ENCODE peak calls at places on chromosomes 6 and 20, in seven cellular contexts. T is CD4-positive, alpha-beta T cell; Y is activated T-cell treated with anti-CD3 and anti-CD28 coated beads for 24 hours; R is central memory CD8-positive, alpha-beta T cell; P is effector memory CD8-positive, alpha-beta T cell; J is LHCN-M2; U is HuH-7. F is an unnamed sample.

GRCh38 chr6:49030621-49031020 is 432.4 kb downstream of the MMUT start:
- DNase-seq in T (no peak), Y (no peak), R (no peak), P (no peak), J (peak; percentile 45), U (no peak), F (no peak)

GRCh38 chr6:113875470-113875869 is 18.3 kb downstream of the MARCKS start:
- DNase-seq in T (no peak), Y (no peak), R (no peak), P (no peak), J (peak; percentile 57), U (no peak), F (no peak)

GRCh38 chr20:23268792-23269354 is 81.7 kb upstream of the NXT1 start:
- DNase-seq in T (no peak), Y (no peak), R (no peak), P (no peak), J (peak; percentile 9), U (no peak), F (no peak)

GRCh38 chr20:38703526-38703925 is 20.8 kb upstream of the SLC32A1 start:
- DNase-seq in T (no peak), Y (no peak), R (no peak), P (no peak), J (no peak), U (no peak), F (no peak)

GRCh38 chr6:134436950-134437349 is 119.0 kb upstream of the SGK1 start:
- DNase-seq in T (no peak), Y (no peak), R (no peak), P (no peak), J (peak; percentile 23), U (no peak), F (no peak)

GRCh38 chr6:52162940-52163908 is 23.0 kb upstream of the IL17A start:
- DNase-seq in T (no peak), Y (no peak), R (no peak), P (peak; percentile 10), J (peak; percentile 44), U (peak; percentile 13), F (no peak)

GRCh38 chr20:44504402-44505309 is 17.2 kb downstream of the SERINC3 start:
- DNase-seq in T (no peak), Y (no peak), R (no peak), P (no peak), J (no peak), U (no peak), F (no peak)

GRCh38 chr6:36684447-36684812 is 5.9 kb downstream of the CDKN1A start:
- DNase-seq in T (no peak), Y (no peak), R (no peak), P (no peak), J (no peak), U (no peak), F (no peak)

GRCh38 chr6:88168362-88168761 is 2.2 kb upstream of the CNR1 start:
- DNase-seq in T (no peak), Y (no peak), R (no peak), P (no peak), J (no peak), U (peak; percentile 30), F (no peak)

GRCh38 chr6:167570460-167571400 is 245.8 kb downstream of the TTLL2 start:
- DNase-seq in T (no peak), Y (no peak), R (no peak), P (no peak), J (no peak), U (no peak), F (no peak)

GRCh38 chr20:15042723-15043122 is 705.3 kb upstream of the FLRT3 start:
- DNase-seq in T (no peak), Y (no peak), R (no peak), P (no peak), J (no peak), U (no peak), F (no peak)

GRCh38 chr20:35508493-35509218 is 20.8 kb downstream of the C20orf173 start:
- DNase-seq in T (no peak), Y (no peak), R (no peak), P (no peak), J (no peak), U (no peak), F (no peak)

GRCh38 chr20:4180355-4180754 is 165.0 kb upstream of the RNF24 start:
- DNase-seq in T (no peak), Y (no peak), R (no peak), P (no peak), J (no peak), U (no peak), F (no peak)

GRCh38 chr20:21559305-21559704 is 45.4 kb upstream of the NKX2-2 start:
- DNase-seq in T (no peak), Y (no peak), R (no peak), P (no peak), J (no peak), U (no peak), F (no peak)

GRCh38 chr6:135880066-135880972 is 28.8 kb downstream of the PDE7B start:
- DNase-seq in T (peak; percentile 40), Y (peak; percentile 42), R (peak; percentile 28), P (peak; percentile 25), J (peak; percentile 86), U (no peak), F (peak; percentile 33)

GRCh38 chr6:43180985-43181384 is 1.0 kb upstream of the CUL9 start:
- DNase-seq in T (no peak), Y (no peak), R (no peak), P (no peak), J (no peak), U (no peak), F (no peak)

GRCh38 chr20:63093966-63094766 is 87.4 kb upstream of the BHLHE23 start:
- DNase-seq in T (no peak), Y (no peak), R (no peak), P (no peak), J (no peak), U (no peak), F (no peak)

GRCh38 chr6:93293399-93294271 is 125.7 kb downstream of the EPHA7 start:
- DNase-seq in T (no peak), Y (no peak), R (no peak), P (no peak), J (no peak), U (no peak), F (no peak)